ENCODE peak calls at places on chromosomes 4 and X, in six cellular contexts. C is stimulated activated CD8-positive, alpha-beta memory T cell treated with anti-CD3 and anti-CD28 coated beads, Interleukin-15, amount 100 ng/mL, for 24 hours; L is effector memory CD8-positive, alpha-beta T cell; E is G401; H is H7; V is left kidney. K is an unnamed sample.

GRCh38 chrX:74179499-74179898 is 124.5 kb upstream of the ZCCHC13 start:
- DNase-seq in C (no peak), L (no peak), E (no peak), H (no peak), V (peak), K (no peak)

GRCh38 chrX:150693782-150694574 is 782 bp downstream of the MTMR1 start:
- DNase-seq in C (no peak), L (peak), E (peak), H (peak), V (peak), K (peak)

GRCh38 chr4:159410076-159410777 is 307.3 kb downstream of the RAPGEF2 start:
- DNase-seq in C (no peak), L (no peak), E (no peak), H (no peak), V (no peak), K (no peak)

GRCh38 chr4:6345096-6345830 is 75.6 kb downstream of the WFS1 start:
- DNase-seq in C (no peak), L (no peak), E (no peak), H (peak), V (no peak), K (no peak)

GRCh38 chr4:54661686-54662085 is 3.9 kb downstream of the KIT start:
- DNase-seq in C (no peak), L (no peak), E (no peak), H (no peak), V (no peak), K (no peak)

GRCh38 chr4:180542445-180543100 is 1700.6 kb upstream of the TENM3 start:
- DNase-seq in C (no peak), L (no peak), E (peak), H (no peak), V (peak), K (no peak)

GRCh38 chr4:80182237-80182866 is 15.0 kb upstream of the PRDM8 start:
- DNase-seq in C (no peak), L (no peak), E (no peak), H (no peak), V (no peak), K (peak)

GRCh38 chrX:141341341-141341740 is 99.0 kb upstream of the SPANXC start:
- DNase-seq in C (no peak), L (no peak), E (peak), H (no peak), V (no peak), K (peak)

GRCh38 chr4:111510535-111510934 is 634.7 kb upstream of the FAM241A start:
- DNase-seq in C (no peak), L (no peak), E (no peak), H (no peak), V (no peak), K (no peak)

GRCh38 chr4:36785965-36786364 is 458.6 kb upstream of the NWD2 start:
- DNase-seq in C (no peak), L (no peak), E (no peak), H (no peak), V (no peak), K (no peak)

GRCh38 chr4:88382621-88383020 is 4.0 kb downstream of the HERC6 start:
- DNase-seq in C (no peak), L (peak), E (no peak), H (no peak), V (no peak), K (no peak)

GRCh38 chr4:42018451-42018850 is 28.1 kb downstream of the SLC30A9 start:
- DNase-seq in C (no peak), L (no peak), E (no peak), H (no peak), V (peak), K (no peak)

GRCh38 chr4:120753854-120754253 is 168.7 kb downstream of the PRDM5 start:
- DNase-seq in C (no peak), L (no peak), E (no peak), H (no peak), V (no peak), K (peak)

GRCh38 chr4:35538807-35539206 is 705.5 kb downstream of the ARAP2 start:
- DNase-seq in C (no peak), L (no peak), E (no peak), H (no peak), V (no peak), K (no peak)

GRCh38 chrX:107496786-107497185 is 47.3 kb downstream of the FRMPD3 start:
- DNase-seq in C (no peak), L (no peak), E (no peak), H (no peak), V (no peak), K (no peak)

GRCh38 chrX:66914082-66914481 is 275.2 kb upstream of the EDA2R start:
- DNase-seq in C (no peak), L (no peak), E (no peak), H (no peak), V (peak), K (no peak)

GRCh38 chr4:106238819-106239420 is 77.1 kb downstream of the TBCK start:
- DNase-seq in C (no peak), L (no peak), E (peak), H (peak), V (peak), K (peak)

GRCh38 chrX:72045552-72046277 is 86.0 kb downstream of the RTL5 start:
- DNase-seq in C (no peak), L (no peak), E (peak), H (peak), V (peak), K (no peak)

GRCh38 chr4:78168029-78168428 is 110.9 kb downstream of the FRAS1 start:
- DNase-seq in C (no peak), L (no peak), E (no peak), H (no peak), V (no peak), K (no peak)

GRCh38 chr4:100190643-100191600 is 654 bp upstream of the DDIT4L start:
- DNase-seq in C (no peak), L (no peak), E (peak), H (peak), V (peak), K (no peak)

GRCh38 chr4:181528570-181529184 is 714.5 kb upstream of the TENM3 start:
- DNase-seq in C (no peak), L (no peak), E (peak), H (peak), V (peak), K (peak)

GRCh38 chr4:186201535-186202230 is 10.3 kb downstream of the CYP4V2 start:
- DNase-seq in C (no peak), L (peak), E (peak), H (peak), V (peak), K (no peak)

GRCh38 chrX:31038585-31039326 is 33.1 kb downstream of the FTHL17 start:
- DNase-seq in C (no peak), L (no peak), E (peak), H (peak), V (peak), K (peak)

GRCh38 chr4:126051709-126052424 is 737.1 kb downstream of the FAT4 start:
- DNase-seq in C (no peak), L (no peak), E (no peak), H (no peak), V (peak), K (peak)

GRCh38 chr4:2817701-2818350 is 24.9 kb downstream of the SH3BP2 start:
- DNase-seq in C (no peak), L (no peak), E (peak), H (peak), V (peak), K (no peak)

GRCh38 chrX:10156199-10157031 is at the start of gene CLCN4:
- DNase-seq in C (no peak), L (no peak), E (peak), H (peak), V (peak), K (peak)

GRCh38 chr4:127203561-127204260 is 429.0 kb upstream of the INTU start:
- DNase-seq in C (no peak), L (no peak), E (no peak), H (no peak), V (no peak), K (no peak)

GRCh38 chr4:149521611-149522010 is 294.0 kb downstream of the IQCM start:
- DNase-seq in C (no peak), L (no peak), E (no peak), H (no peak), V (peak), K (no peak)